ENCODE peak calls at places on chromosomes 11 and 22, in seven cellular contexts. P is GM06990, Y is body of pancreas, J is PC-3, B is heart right ventricle, D is heart left ventricle, A is endothelial cell of umbilical vein. L is an unnamed sample.

GRCh38 chr22:47796128-47796908 is 1033.9 kb downstream of the TBC1D22A start:
- DNase-seq in P (no peak), Y (no peak), J (no peak), B (no peak), D (no peak), A (no peak), L (no peak)

GRCh38 chr22:26360169-26360885 is 68.7 kb upstream of the ASPHD2 start:
- DNase-seq in P (peak; percentile 24), Y (peak; percentile 68), J (peak; percentile 79), B (peak; percentile 58), D (peak; percentile 51), A (peak; percentile 87), L (peak; percentile 68)

GRCh38 chr22:49918911-49919881 is 762 bp downstream of the CRELD2 start:
- DNase-seq in P (no peak), Y (peak; percentile 22), J (no peak), B (no peak), D (no peak), A (no peak), L (no peak)

GRCh38 chr11:66221726-66222236 is 46.7 kb upstream of the RAB1B start:
- DNase-seq in P (no peak), Y (no peak), J (peak; percentile 19), B (no peak), D (no peak), A (no peak), L (no peak)

GRCh38 chr11:68825603-68826002 is 16.1 kb downstream of the CPT1A start:
- DNase-seq in P (no peak), Y (peak; percentile 66), J (peak; percentile 75), B (no peak), D (no peak), A (peak; percentile 78), L (peak; percentile 38)

GRCh38 chr11:2536440-2536989 is 91.7 kb downstream of the KCNQ1 start:
- DNase-seq in P (no peak), Y (no peak), J (no peak), B (no peak), D (peak; percentile 7), A (no peak), L (no peak)

GRCh38 chr11:7571640-7572000 is 57.8 kb downstream of the PPFIBP2 start:
- DNase-seq in P (no peak), Y (peak; percentile 81), J (peak; percentile 82), B (peak; percentile 64), D (peak; percentile 59), A (peak; percentile 78), L (peak; percentile 69)

GRCh38 chr11:95242202-95242989 is 11.4 kb upstream of the SESN3 start:
- DNase-seq in P (peak; percentile 26), Y (no peak), J (no peak), B (no peak), D (no peak), A (no peak), L (no peak)

GRCh38 chr11:128709402-128709801 is 15.5 kb downstream of the FLI1 start:
- DNase-seq in P (no peak), Y (no peak), J (peak; percentile 95), B (peak; percentile 85), D (peak; percentile 68), A (peak; percentile 99), L (peak; percentile 96)

GRCh38 chr22:30245985-30246901 is at the start of gene LIF:
- DNase-seq in P (no peak), Y (no peak), J (no peak), B (no peak), D (no peak), A (peak; percentile 19), L (peak; percentile 46)

GRCh38 chr22:27397948-27398330 is 403.6 kb downstream of the MN1 start:
- DNase-seq in P (no peak), Y (peak; percentile 47), J (no peak), B (peak; percentile 53), D (peak; percentile 59), A (no peak), L (no peak)

GRCh38 chr11:7667460-7667859 is 5.8 kb downstream of the CYB5R2 start:
- DNase-seq in P (no peak), Y (no peak), J (no peak), B (no peak), D (no peak), A (no peak), L (no peak)

GRCh38 chr22:17665884-17666283 is 27.3 kb downstream of the BCL2L13 start:
- DNase-seq in P (no peak), Y (no peak), J (no peak), B (no peak), D (no peak), A (no peak), L (no peak)

GRCh38 chr22:27139935-27140493 is 482.6 kb downstream of the MIAT start:
- DNase-seq in P (no peak), Y (peak; percentile 28), J (no peak), B (no peak), D (no peak), A (peak; percentile 68), L (peak; percentile 83)

GRCh38 chr11:96241351-96241841 is 101.6 kb downstream of the MAML2 start:
- DNase-seq in P (no peak), Y (peak; percentile 16), J (no peak), B (no peak), D (no peak), A (no peak), L (no peak)

GRCh38 chr11:108131993-108132392 is 10.6 kb downstream of the ACAT1 start:
- DNase-seq in P (no peak), Y (no peak), J (no peak), B (no peak), D (no peak), A (no peak), L (no peak)

GRCh38 chr22:21951931-21952465 is 650 bp downstream of the PPM1F start:
- DNase-seq in P (peak; percentile 52), Y (peak; percentile 51), J (peak; percentile 52), B (no peak), D (peak; percentile 45), A (peak; percentile 51), L (peak; percentile 29)

GRCh38 chr22:40487663-40488249 is 117.4 kb downstream of the SGSM3 start:
- DNase-seq in P (no peak), Y (no peak), J (peak; percentile 41), B (no peak), D (no peak), A (peak; percentile 49), L (peak; percentile 66)

GRCh38 chr22:31613286-31613903 is 48.6 kb downstream of the PISD start:
- DNase-seq in P (no peak), Y (no peak), J (no peak), B (no peak), D (no peak), A (no peak), L (no peak)

GRCh38 chr22:17120281-17120680 is 879 bp downstream of the TMEM121B start:
- DNase-seq in P (peak; percentile 44), Y (peak; percentile 61), J (no peak), B (peak; percentile 61), D (peak; percentile 70), A (peak; percentile 31), L (no peak)

GRCh38 chr11:38019072-38019775 is 1421.2 kb upstream of the RAG2 start:
- DNase-seq in P (no peak), Y (no peak), J (peak; percentile 87), B (no peak), D (no peak), A (no peak), L (peak; percentile 94)
- TF ChIP-seq CTCF in P (no peak), Y (no peak), J (peak; percentile 41), B (no peak), D (no peak), A (no peak), L (peak; percentile 35)

DNA sequence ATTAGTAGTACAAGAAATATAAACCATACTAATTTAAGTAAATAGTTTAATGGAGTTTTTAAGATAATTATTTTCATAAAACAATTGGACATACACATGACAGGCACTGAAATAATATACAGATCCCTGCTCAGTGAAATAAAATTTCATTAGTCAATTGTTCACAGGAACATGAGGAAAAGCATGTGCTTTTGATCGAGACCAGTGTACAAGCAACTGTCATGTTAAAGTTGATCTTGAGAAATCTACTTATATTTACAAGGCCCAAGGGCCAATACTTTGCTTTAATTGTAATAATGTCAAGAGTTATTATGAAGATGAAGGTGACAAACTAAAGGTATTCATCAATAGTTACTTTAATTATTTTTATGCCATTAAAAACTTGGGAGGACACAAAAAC is 792.7 kb upstream of the LUZP2 start:
- DNase-seq in P (no peak), Y (no peak), J (no peak), B (no peak), D (no peak), A (no peak), L (no peak)
- H3K4me3 ChIP-seq in P (no peak overlapping the region), Y (no peak overlapping the region), J (no peak overlapping the region), B (no peak overlapping the region), D (no peak overlapping the region), A (no peak overlapping the region), L (no peak overlapping the region)

DNA sequence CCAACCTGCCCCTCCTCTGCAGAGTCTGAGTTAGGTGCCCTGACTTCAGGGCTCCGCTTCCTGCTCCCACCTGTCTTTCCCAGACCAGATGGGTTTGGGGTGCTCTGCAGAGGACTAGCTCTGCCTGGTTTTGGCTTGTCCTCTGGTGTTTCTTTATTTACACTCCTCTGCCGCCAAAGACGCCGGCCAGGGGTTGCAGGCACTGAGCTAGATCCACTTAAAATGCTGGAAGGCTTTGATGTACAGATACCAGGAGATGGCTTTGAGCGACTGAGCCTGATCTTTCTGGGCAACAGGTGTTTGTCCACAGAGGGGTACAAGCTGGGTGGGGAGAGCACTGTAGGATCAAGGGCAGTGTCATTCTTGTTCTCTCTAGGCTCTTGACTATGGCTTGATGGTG is 3.9 kb downstream of the SELENOH start:
- DNase-seq in P (no peak), Y (no peak), J (no peak), B (no peak), D (no peak), A (no peak), L (no peak)
- H3K36me3 ChIP-seq in P (peaks cover 19% of the 10 kb centered on the region), Y (no peaks in the 10 kb centered on the region), J (peaks cover 21% of the 10 kb centered on the region), B (peaks cover 20% of the 10 kb centered on the region), D (peaks cover 51% of the 10 kb centered on the region), A (peaks cover 17% of the 10 kb centered on the region), L (peaks cover 11% of the 10 kb centered on the region)

GRCh38 chr22:45163417-45164216 is at the start of gene NUP50:
- DNase-seq in P (peak; percentile 99), Y (peak; percentile 96), J (peak; percentile 95), B (peak; percentile 94), D (peak; percentile 96), A (peak; percentile 98), L (peak; percentile 87)
- TF ChIP-seq CTCF in P (no peak), Y (no peak), J (no peak), B (no peak), D (no peak), A (no peak), L (no peak)

DNA sequence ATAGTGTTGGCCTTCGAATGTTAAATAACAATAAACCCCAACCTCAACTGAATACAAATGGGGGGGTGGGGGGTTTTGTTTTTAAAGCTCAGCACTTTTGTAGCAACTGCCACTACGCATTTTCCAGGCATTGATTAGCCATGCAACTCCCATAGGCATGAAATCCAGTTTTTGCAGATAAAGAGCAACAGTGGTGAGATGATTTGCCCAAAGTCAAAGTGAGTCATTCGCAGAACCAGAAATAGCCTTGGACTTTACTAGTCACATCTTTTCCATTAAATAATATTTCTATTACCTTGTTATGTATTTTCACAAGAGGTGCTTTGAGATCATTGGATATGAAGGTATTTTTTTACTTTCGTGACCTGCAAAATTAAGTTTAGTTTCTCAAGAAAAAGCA is 1.7 kb upstream of the PHF21A start:
- DNase-seq in P (no peak), Y (no peak), J (peak; percentile 29), B (no peak), D (no peak), A (peak; percentile 32), L (peak; percentile 31)
- H3K4me3 ChIP-seq in P (no peak overlapping the region), Y (no peak overlapping the region), J (peak overlapping the region; percentile 92), B (no peak overlapping the region), D (peak overlapping the region; percentile 79), A (peak overlapping the region; percentile 92), L (no peak overlapping the region)